ENCODE peak calls at places on chromosomes 16 and 17, in seven cellular contexts. Q is colonic mucosa, X is left lung, W is fibroblast of lung, U is AG04450, T is mucosa of descending colon, D is astrocyte of the spinal cord. O is an unnamed sample.

GRCh38 chr17:18966831-18967624 is 15.1 kb downstream of the SLC5A10 start:
- DNase-seq in Q (peak; percentile 18), T (no peak), X (no peak), W (peak; percentile 38), U (no peak), D (peak; percentile 44), O (no peak)

GRCh38 chr17:65099941-65100315 is 37.2 kb upstream of the RGS9 start:
- DNase-seq in Q (peak; percentile 48), T (peak; percentile 68), X (peak; percentile 43), U (no peak), D (peak; percentile 91), W (peak; percentile 86), O (peak; percentile 80)

GRCh38 chr17:58315750-58316149 is 12.8 kb downstream of the TSPOAP1 start:
- DNase-seq in W (no peak), D (no peak), X (no peak), Q (no peak), T (no peak), U (no peak), O (no peak)

GRCh38 chr16:56673916-56674315 is 4.3 kb downstream of the MT1H start:
- DNase-seq in U (no peak), Q (no peak), T (no peak), X (no peak), D (peak; percentile 27), W (peak; percentile 5), O (no peak)

GRCh38 chr17:43314582-43314981 is 80.8 kb upstream of the RNU2-1 start:
- DNase-seq in D (peak; percentile 23), U (no peak), Q (peak; percentile 18), X (peak; percentile 25), W (no peak), T (no peak), O (no peak)

GRCh38 chr16:65740716-65741115 is 618.9 kb upstream of the CDH11 start:
- DNase-seq in W (no peak), U (no peak), X (no peak), D (no peak), T (no peak), Q (no peak), O (no peak)

GRCh38 chr17:61837175-61838051 is 25.9 kb downstream of the BRIP1 start:
- DNase-seq in W (peak; percentile 56), U (peak; percentile 45), X (peak; percentile 52), Q (peak; percentile 45), D (peak; percentile 66), T (no peak), O (peak; percentile 35)

GRCh38 chr16:87343753-87344050 is 26.5 kb upstream of the C16orf95 start:
- DNase-seq in W (no peak), X (no peak), T (peak; percentile 41), Q (no peak), U (no peak), D (no peak), O (no peak)

GRCh38 chr17:73091770-73092517 is 544 bp downstream of the SLC39A11 start:
- DNase-seq in W (peak; percentile 35), Q (peak; percentile 60), D (no peak), X (no peak), T (peak; percentile 59), U (no peak), O (no peak)

GRCh38 chr17:74545456-74546230 is at the start of gene CD300C:
- DNase-seq in U (no peak), W (no peak), X (peak; percentile 68), D (no peak), T (no peak), Q (peak; percentile 25), O (no peak)

GRCh38 chr16:8380311-8380710 is 210.0 kb downstream of the TMEM114 start:
- DNase-seq in U (no peak), W (no peak), D (no peak), X (no peak), T (no peak), Q (no peak), O (no peak)

GRCh38 chr17:16040710-16041251 is 41.2 kb downstream of the TTC19 start:
- DNase-seq in T (no peak), Q (peak; percentile 31), W (peak; percentile 96), U (peak; percentile 21), D (peak; percentile 93), X (no peak), O (no peak)

GRCh38 chr16:16092925-16093624 is 130.2 kb downstream of the ABCC6 start:
- DNase-seq in W (peak; percentile 71), T (no peak), X (no peak), Q (no peak), U (no peak), D (peak; percentile 29), O (no peak)

GRCh38 chr17:44084131-44084538 is 13.6 kb downstream of the G6PC3 start:
- DNase-seq in Q (peak; percentile 41), W (no peak), U (no peak), T (no peak), X (no peak), D (no peak), O (no peak)

GRCh38 chr17:332558-333322 is 19.9 kb downstream of the RPH3AL start:
- DNase-seq in T (peak; percentile 49), D (peak; percentile 26), Q (no peak), X (no peak), W (peak; percentile 57), U (no peak), O (no peak)

GRCh38 chr16:78363843-78364242 is 264.4 kb downstream of the WWOX start:
- DNase-seq in Q (no peak), X (no peak), W (no peak), U (no peak), T (no peak), D (no peak), O (no peak)

DNA sequence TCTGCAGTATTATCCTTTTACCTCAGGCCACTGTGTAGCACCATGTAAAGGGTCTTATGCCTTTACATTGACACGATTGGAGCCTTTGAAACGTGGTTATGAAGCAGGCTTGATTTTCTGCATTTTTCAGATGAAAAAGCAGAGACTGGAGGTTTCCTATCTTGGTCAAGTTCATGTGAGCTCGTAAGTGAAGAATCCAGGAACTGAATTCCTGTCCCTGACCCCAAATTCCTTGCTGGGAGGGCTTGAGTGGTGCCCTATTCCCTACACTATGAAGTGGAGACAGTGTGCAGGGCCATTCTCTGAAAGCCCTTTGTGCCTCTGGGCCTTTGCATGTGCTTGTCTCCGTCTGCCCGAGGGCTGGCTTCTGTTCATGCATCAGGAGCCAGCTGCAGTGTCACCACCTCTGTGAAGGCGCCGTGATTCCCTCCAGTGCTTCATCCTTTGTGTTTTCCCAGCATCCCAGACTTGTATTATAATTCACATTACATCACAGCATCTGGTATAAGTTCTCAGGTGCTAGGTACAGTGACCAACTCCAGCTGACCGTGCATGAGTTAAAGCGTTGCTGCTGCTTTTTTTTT is 181.1 kb downstream of the SNX29 start:
- DNase-seq in Q (no peak), X (no peak), U (no peak), D (peak; percentile 42), W (peak; percentile 71), T (no peak), O (no peak)
- TF ChIP-seq CTCF in Q (no peak), X (no peak), U (no peak), D (no peak), W (no peak), T (no peak), O (no peak)

DNA sequence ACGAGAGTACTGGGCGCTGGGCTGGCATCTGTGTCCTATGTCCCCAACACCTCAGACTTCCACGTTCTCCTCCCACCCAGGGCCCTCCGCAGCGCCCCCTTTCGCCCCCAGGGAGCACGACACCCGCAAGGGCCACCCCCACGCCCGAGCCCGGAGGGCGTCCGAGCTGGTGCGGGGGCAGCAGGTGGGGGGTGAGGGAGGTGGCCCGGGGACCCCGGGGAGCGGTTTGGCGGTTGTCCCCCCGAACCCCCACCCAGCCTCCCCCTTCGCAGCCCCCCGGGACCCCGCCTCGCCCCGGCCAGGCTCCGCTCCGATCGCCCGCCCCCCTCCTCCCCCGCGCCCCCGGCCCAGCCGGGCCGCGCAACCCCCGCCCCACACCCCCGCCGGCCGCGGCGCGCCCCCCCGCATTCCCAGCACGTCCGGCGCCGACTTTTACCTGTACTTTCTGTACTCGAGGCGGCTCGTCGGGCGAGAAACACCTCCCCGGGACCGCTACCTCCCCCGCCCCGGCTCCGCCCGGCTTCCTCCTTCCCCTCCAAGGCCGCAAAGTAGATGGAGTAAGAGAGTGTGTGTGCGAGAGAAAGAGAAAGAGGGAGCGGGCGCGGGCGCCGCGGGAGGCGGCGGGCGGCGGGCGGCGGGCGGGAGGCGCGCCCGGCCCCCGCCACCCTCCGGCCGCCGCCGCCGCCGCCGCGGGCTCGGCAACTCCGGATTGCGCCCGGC is 897 bp downstream of the CDYL2 start:
- DNase-seq in U (no peak), T (peak; percentile 70), D (no peak), X (peak; percentile 35), Q (peak; percentile 28), W (peak; percentile 18), O (no peak)
- TF ChIP-seq CTCF in U (peak; percentile 67), T (peak; percentile 23), D (peak; percentile 75), X (peak; percentile 60), Q (peak; percentile 20), W (peak; percentile 31), O (peak; percentile 62)

GRCh38 chr16:84088695-84089395 is 27.9 kb downstream of the MBTPS1 start:
- DNase-seq in T (peak; percentile 66), X (no peak), W (no peak), Q (peak; percentile 41), D (no peak), U (no peak), O (peak; percentile 82)
- TF ChIP-seq CTCF in T (no peak), X (no peak), W (no peak), Q (no peak), D (no peak), U (no peak), O (peak; percentile 75)

GRCh38 chr16:635573-636205 is 416 bp downstream of the METTL26 start:
- DNase-seq in X (no peak), Q (no peak), U (no peak), T (peak; percentile 80), W (no peak), D (no peak), O (no peak)

GRCh38 chr16:634996-635395 is 1.1 kb downstream of the METTL26 start:
- DNase-seq in X (no peak), D (no peak), U (no peak), T (no peak), W (no peak), Q (no peak), O (no peak)

GRCh38 chr16:637081-638018 is 1.2 kb upstream of the METTL26 start:
- DNase-seq in Q (peak; percentile 95), X (peak; percentile 93), D (peak; percentile 90), U (peak; percentile 72), T (peak; percentile 76), W (peak; percentile 78), O (no peak)

GRCh38 chr16:638034-638543 is 2.0 kb upstream of the METTL26 start:
- DNase-seq in W (no peak), Q (no peak), T (peak; percentile 70), X (no peak), U (no peak), D (no peak), O (no peak)

DNA sequence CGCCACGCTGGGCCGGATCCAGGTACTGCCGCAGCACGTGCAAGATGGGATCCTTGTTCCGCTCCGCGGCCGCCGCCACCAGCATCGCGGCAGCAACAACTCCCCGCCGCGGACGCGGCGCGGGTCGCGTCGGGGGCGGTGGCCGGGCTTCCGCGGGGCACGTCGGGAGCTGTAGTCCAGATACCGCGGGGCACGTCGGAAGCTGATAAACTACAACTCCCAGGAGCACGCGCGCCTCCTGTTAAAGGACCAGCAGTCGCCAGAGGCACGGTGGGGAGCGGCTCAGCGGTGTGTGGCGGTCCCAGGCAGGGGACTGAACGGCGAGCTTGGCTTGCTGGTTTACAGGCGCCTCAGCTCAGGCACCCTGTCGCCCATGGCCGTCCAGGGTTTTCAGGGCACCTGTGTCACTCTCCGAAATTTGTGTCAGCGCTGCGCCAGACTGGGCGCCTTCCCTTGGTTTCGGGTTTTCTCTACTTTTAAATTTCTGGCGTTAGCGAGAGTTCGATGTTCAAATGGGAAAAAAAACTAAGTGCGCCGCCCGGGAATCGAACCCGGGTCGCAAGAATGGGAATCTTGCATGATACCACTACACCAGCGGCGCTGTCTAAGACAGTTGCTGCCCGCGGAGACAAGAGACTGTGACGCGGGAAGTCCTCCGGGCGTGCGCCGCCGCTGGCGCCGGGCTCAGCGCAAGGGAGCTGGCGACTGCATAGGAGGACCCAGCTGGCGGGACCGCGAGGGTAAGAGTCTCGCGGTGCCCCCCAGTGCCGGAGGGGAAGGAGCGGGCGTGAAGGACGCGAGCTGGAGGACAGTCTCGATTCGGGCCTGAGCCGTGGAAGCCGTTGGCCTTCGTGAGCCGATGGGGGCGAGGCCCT is at the start of gene METTL26:
- DNase-seq in Q (peak; percentile 96), U (peak; percentile 78), T (peak; percentile 97), X (peak; percentile 97), W (peak; percentile 89), D (peak; percentile 95), O (peak; percentile 87)
- TF ChIP-seq CTCF in Q (no peak), U (no peak), T (no peak), X (no peak), W (no peak), D (no peak), O (no peak)